ENCODE peak calls at places on chromosomes 6 and 20, in five cellular contexts. W, O, C, A and P are unnamed samples.

GRCh38 chr20:2914160-2914559 is 40.9 kb downstream of the PTPRA start:
- DNase-seq in W (no peak), O (no peak), C (peak), A (no peak), P (no peak)

GRCh38 chr6:49676671-49677281 is 36.6 kb downstream of the CRISP2 start:
- DNase-seq in W (no peak), O (no peak), C (peak), A (no peak), P (no peak)

GRCh38 chr6:147205690-147206600 is 1.7 kb downstream of the STXBP5 start:
- DNase-seq in W (no peak), O (no peak), C (peak), A (no peak), P (no peak)

GRCh38 chr20:52783769-52784168 is 188.4 kb upstream of the TSHZ2 start:
- DNase-seq in W (no peak), O (no peak), C (peak), A (no peak), P (no peak)

GRCh38 chr20:2610941-2611720 is 41.3 kb upstream of the NOP56 start:
- DNase-seq in W (no peak), O (no peak), C (no peak), A (no peak), P (no peak)

GRCh38 chr6:125101128-125101527 is 52.4 kb upstream of the TPD52L1 start:
- DNase-seq in W (no peak), O (no peak), C (no peak), A (no peak), P (no peak)

GRCh38 chr6:129686941-129687627 is 22.9 kb downstream of the ARHGAP18 start:
- DNase-seq in W (no peak), O (no peak), C (peak), A (no peak), P (no peak)

GRCh38 chr20:44800398-44801046 is 9.8 kb downstream of the RIMS4 start:
- DNase-seq in W (no peak), O (no peak), C (no peak), A (no peak), P (no peak)

GRCh38 chr6:148520109-148520841 is 177.6 kb downstream of the SASH1 start:
- DNase-seq in W (no peak), O (no peak), C (no peak), A (no peak), P (no peak)

GRCh38 chr6:137764464-137764863 is 102.6 kb upstream of the TNFAIP3 start:
- DNase-seq in W (no peak), O (no peak), C (peak), A (no peak), P (no peak)

GRCh38 chr6:78308025-78308424 is 559.3 kb upstream of the IRAK1BP1 start:
- DNase-seq in W (no peak), O (no peak), C (no peak), A (no peak), P (no peak)

GRCh38 chr20:775679-776135 is 7.4 kb upstream of the SLC52A3 start:
- DNase-seq in W (no peak), O (no peak), C (no peak), A (no peak), P (no peak)

GRCh38 chr6:122871079-122871478 is 82.0 kb downstream of the SMPDL3A start:
- DNase-seq in W (no peak), O (no peak), C (peak), A (no peak), P (no peak)

GRCh38 chr6:23446394-23447001 is 679.5 kb upstream of the NRSN1 start:
- DNase-seq in W (peak), O (no peak), C (peak), A (no peak), P (peak)

GRCh38 chr6:11043552-11043960 is 549 bp downstream of the ELOVL2 start:
- DNase-seq in W (peak), O (no peak), C (no peak), A (no peak), P (no peak)

GRCh38 chr20:46789339-46789984 is 80.0 kb downstream of the SLC2A10 start:
- DNase-seq in W (no peak), O (no peak), C (no peak), A (no peak), P (no peak)

GRCh38 chr20:1323830-1324597 is 4.9 kb downstream of the SDCBP2 start:
- DNase-seq in W (no peak), O (no peak), C (no peak), A (no peak), P (no peak)

GRCh38 chr6:119791746-119792145 is 442.2 kb upstream of the MAN1A1 start:
- DNase-seq in W (no peak), O (no peak), C (no peak), A (no peak), P (no peak)

GRCh38 chr20:58173930-58174707 is 54.3 kb downstream of the ANKRD60 start:
- DNase-seq in W (no peak), O (peak), C (no peak), A (no peak), P (no peak)
- H3K4me3 ChIP-seq in W (no peak), O (peak), C (no peak), A (peak), P (no peak)

GRCh38 chr6:17653198-17653881 is 53.2 kb downstream of the FAM8A1 start:
- DNase-seq in W (no peak), O (no peak), C (no peak), A (no peak), P (peak)
- TF ChIP-seq CTCF in W (no peak), O (no peak), C (no peak), A (no peak), P (no peak)

GRCh38 chr20:62132421-62132820 is 10.1 kb downstream of the LSM14B start:
- DNase-seq in W (no peak), O (peak), C (no peak), A (no peak), P (no peak)
- H3K4me3 ChIP-seq in W (no peak), O (peak), C (no peak), A (peak), P (no peak)

DNA sequence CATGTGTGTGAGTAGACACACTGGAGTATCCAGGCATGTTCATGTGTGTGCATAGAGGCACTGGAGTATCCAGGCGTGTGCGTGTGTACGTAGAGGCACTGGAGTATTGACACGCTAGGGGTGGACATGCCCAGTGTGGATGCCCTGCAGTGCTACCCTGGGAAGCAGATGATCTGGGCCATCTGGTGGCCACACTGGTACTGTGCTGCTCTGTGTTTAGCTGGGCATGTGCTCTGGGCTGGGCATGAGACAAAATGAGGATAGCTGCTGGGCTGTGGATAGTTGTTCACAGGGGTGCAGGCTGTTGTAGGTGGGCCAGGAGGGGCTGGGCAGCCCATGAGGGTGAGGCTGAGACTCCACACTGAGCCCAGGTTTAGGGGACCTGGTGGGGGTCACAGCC is 24.0 kb upstream of the NPBWR2 start:
- DNase-seq in W (peak), O (peak), C (peak), A (no peak), P (peak)
- TF ChIP-seq CTCF in W (peak), O (no peak), C (peak), A (no peak), P (peak)

DNA sequence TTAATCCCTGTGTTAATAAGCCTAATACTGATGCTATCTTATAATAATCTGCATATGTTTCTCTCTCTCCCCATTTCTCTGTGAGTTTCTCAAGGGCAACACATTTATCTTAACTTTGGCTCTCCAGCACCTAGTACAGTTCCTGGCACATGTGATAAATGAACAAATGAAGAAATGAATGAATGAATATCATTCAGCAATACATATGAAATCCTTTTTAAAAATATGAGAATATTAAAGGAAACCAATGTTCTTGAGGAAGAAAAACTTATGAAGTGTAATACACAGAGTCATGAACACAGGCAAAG is 55.9 kb downstream of the PIGU start:
- DNase-seq in W (no peak), O (no peak), C (no peak), A (no peak), P (no peak)
- H3K4me3 ChIP-seq in W (no peak), O (no peak), C (no peak), A (no peak), P (no peak)

GRCh38 chr20:20199338-20200160 is 147.2 kb downstream of the CFAP61 start:
- DNase-seq in W (no peak), O (no peak), C (no peak), A (no peak), P (no peak)
- TF ChIP-seq CTCF in W (no peak), O (no peak), C (no peak), A (no peak), P (no peak)